ENCODE peak calls at places on chromosomes 16 and 17, in four cellular contexts. One of them, this sample, is unnamed.

GRCh38 chr17:80005360-80006338 is 30.0 kb downstream of the TBC1D16 start:
- DNase-seq in GM12878: no peak
- DNase-seq in K562: peak; percentile 57
- DNase-seq in HepG2: peak; percentile 81
- DNase-seq in this sample: peak; percentile 96

GRCh38 chr17:4810696-4811289 is 3.8 kb downstream of the PLD2 start:
- DNase-seq in GM12878: no peak
- DNase-seq in K562: no peak
- DNase-seq in HepG2: no peak
- DNase-seq in this sample: no peak

GRCh38 chr16:4356820-4357219 is 5.7 kb upstream of the PAM16 start:
- DNase-seq in GM12878: no peak
- DNase-seq in K562: no peak
- DNase-seq in HepG2: no peak
- DNase-seq in this sample: no peak

GRCh38 chr17:55341432-55341831 is 76.7 kb downstream of the HLF start:
- DNase-seq in GM12878: peak; percentile 27
- DNase-seq in K562: no peak
- DNase-seq in HepG2: no peak
- DNase-seq in this sample: no peak

GRCh38 chr16:77696149-77696548 is 26.2 kb upstream of the NUDT7 start:
- DNase-seq in GM12878: no peak
- DNase-seq in K562: peak; percentile 30
- DNase-seq in HepG2: no peak
- DNase-seq in this sample: no peak

GRCh38 chr16:89983550-89983949 is 35.0 kb downstream of the DEF8 start:
- DNase-seq in GM12878: no peak
- DNase-seq in K562: no peak
- DNase-seq in HepG2: no peak
- DNase-seq in this sample: no peak

GRCh38 chr17:1495265-1495664 is 2.8 kb upstream of the MYO1C start:
- DNase-seq in GM12878: no peak
- DNase-seq in K562: no peak
- DNase-seq in HepG2: no peak
- DNase-seq in this sample: no peak

GRCh38 chr17:66545918-66546317 is 243.5 kb downstream of the PRKCA start:
- DNase-seq in GM12878: no peak
- DNase-seq in K562: no peak
- DNase-seq in HepG2: no peak
- DNase-seq in this sample: no peak

GRCh38 chr17:76138896-76139248 is 2.2 kb downstream of the FOXJ1 start:
- DNase-seq in GM12878: no peak
- DNase-seq in K562: no peak
- DNase-seq in HepG2: no peak
- DNase-seq in this sample: no peak

GRCh38 chr17:47776330-47777197 is 43.5 kb downstream of the TBX21 start:
- DNase-seq in GM12878: no peak
- DNase-seq in K562: peak; percentile 70
- DNase-seq in HepG2: peak; percentile 47
- DNase-seq in this sample: peak; percentile 81

GRCh38 chr17:72233981-72234380 is 113.2 kb downstream of the SOX9 start:
- DNase-seq in GM12878: no peak
- DNase-seq in K562: no peak
- DNase-seq in HepG2: no peak
- DNase-seq in this sample: no peak
- TF ChIP-seq FOXM1 in GM12878: no peak
- TF ChIP-seq FOXM1 in K562: no peak
- TF ChIP-seq FOXM1 in HepG2: no peak
- TF ChIP-seq FOXM1 in this sample: no peak

GRCh38 chr16:79339863-79340262 is 260.7 kb downstream of the MAF start:
- DNase-seq in GM12878: no peak
- DNase-seq in K562: peak; percentile 4
- DNase-seq in HepG2: no peak
- DNase-seq in this sample: peak; percentile 73
- TF ChIP-seq USF2 in GM12878: no peak
- TF ChIP-seq USF2 in K562: no peak
- TF ChIP-seq USF2 in HepG2: no peak
- TF ChIP-seq USF2 in this sample: no peak

DNA sequence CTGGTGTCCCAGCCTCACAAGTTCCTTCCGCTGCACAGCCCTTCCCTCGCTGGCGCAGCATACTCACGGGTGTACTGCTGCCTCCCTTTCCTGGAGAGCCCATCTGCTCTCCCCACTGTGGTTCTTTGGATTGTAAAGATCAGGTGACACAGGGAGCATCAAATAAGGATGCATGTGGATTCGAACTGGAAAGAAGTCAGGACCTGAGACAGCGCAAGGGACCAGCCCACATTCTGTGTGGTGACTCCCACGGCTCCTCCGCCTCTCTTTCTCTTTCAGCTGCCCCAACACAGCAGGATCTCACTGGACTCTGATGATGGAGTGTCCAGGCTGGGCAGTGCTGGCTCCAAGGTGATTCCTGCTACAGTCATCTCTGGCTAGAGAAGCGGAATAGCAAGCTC is 8.1 kb downstream of the LDAF1 start:
- DNase-seq in GM12878: no peak
- DNase-seq in K562: no peak
- DNase-seq in HepG2: no peak
- DNase-seq in this sample: no peak
- TF ChIP-seq FOXM1 in GM12878: no peak
- TF ChIP-seq FOXM1 in K562: no peak
- TF ChIP-seq FOXM1 in HepG2: no peak
- TF ChIP-seq FOXM1 in this sample: no peak

GRCh38 chr17:44191941-44192496 is 5.2 kb downstream of the TMUB2 start:
- DNase-seq in GM12878: no peak
- DNase-seq in K562: no peak
- DNase-seq in HepG2: no peak
- DNase-seq in this sample: no peak
- TF ChIP-seq USF2 in GM12878: no peak
- TF ChIP-seq USF2 in K562: no peak
- TF ChIP-seq USF2 in HepG2: no peak
- TF ChIP-seq USF2 in this sample: no peak

GRCh38 chr17:58324409-58325288 is 3.9 kb downstream of the TSPOAP1 start:
- DNase-seq in GM12878: no peak
- DNase-seq in K562: no peak
- DNase-seq in HepG2: no peak
- DNase-seq in this sample: peak; percentile 97
- TF ChIP-seq FOXM1 in GM12878: no peak
- TF ChIP-seq FOXM1 in K562: no peak
- TF ChIP-seq FOXM1 in HepG2: no peak
- TF ChIP-seq FOXM1 in this sample: no peak

This sample was measured in SK-N-SH.